ENCODE peak calls at places on chromosomes 5 and 9, in six cellular contexts. E is NCI-H446 treated with DMSO at 0.1 percent for 48 hours, S is Karpas-422, M is GM23248, B is cardiac muscle cell, L is CD14-positive monocyte. A is an unnamed sample.

GRCh38 chr5:100676807-100677631 is 141.8 kb downstream of the FAM174A start:
- DNase-seq in B (peak), M (peak), E (peak), L (no peak), S (no peak), A (no peak)

GRCh38 chr5:40683351-40683750 is 3.6 kb downstream of the PTGER4 start:
- DNase-seq in E (no peak), B (no peak), L (no peak), S (no peak), M (no peak), A (no peak)

GRCh38 chr9:109989296-109989695 is 209.3 kb downstream of the PALM2AKAP2 start:
- DNase-seq in L (no peak), M (peak), E (no peak), B (peak), S (no peak), A (no peak)

GRCh38 chr5:6773342-6774035 is 60.3 kb downstream of the TENT4A start:
- DNase-seq in B (no peak), L (no peak), M (peak), E (no peak), S (no peak), A (no peak)

GRCh38 chr5:71778678-71779276 is 59.7 kb downstream of the CARTPT start:
- DNase-seq in M (peak), E (no peak), S (peak), L (no peak), B (peak), A (no peak)

GRCh38 chr9:91395553-91396470 is 27.8 kb downstream of the NFIL3 start:
- DNase-seq in L (no peak), S (no peak), B (peak), M (peak), E (no peak), A (no peak)

GRCh38 chr9:79701651-79702050 is 129.9 kb downstream of the TLE4 start:
- DNase-seq in S (no peak), L (peak), E (no peak), B (no peak), M (peak), A (no peak)

GRCh38 chr5:172778223-172778814 is 7.3 kb upstream of the DUSP1 start:
- DNase-seq in B (peak), L (peak), S (no peak), E (no peak), M (peak), A (no peak)

GRCh38 chr5:73856972-73857371 is 231.0 kb downstream of the ARHGEF28 start:
- DNase-seq in S (no peak), B (peak), L (no peak), M (peak), E (no peak), A (no peak)

GRCh38 chr5:55437859-55438206 is 96.9 kb downstream of the PLPP1 start:
- DNase-seq in E (no peak), M (no peak), S (no peak), L (no peak), B (no peak), A (no peak)

GRCh38 chr9:88747768-88748167 is 212.8 kb downstream of the NXNL2 start:
- DNase-seq in L (no peak), B (peak), S (no peak), E (no peak), M (peak), A (no peak)

GRCh38 chr5:128163991-128164390 is 80.4 kb downstream of the SLC12A2 start:
- DNase-seq in E (no peak), L (no peak), S (no peak), M (peak), B (no peak), A (no peak)